ENCODE peak calls at places on chromosomes 4 and X, in ten cellular contexts. B is left ventricle myocardium inferior; Z is H9; A is NT2/D1; L is neural progenitor cell; S is right cardiac atrium; E is CD4-positive, alpha-beta memory T cell; G is endodermal cell; Q is SK-N-SH; W is colonic mucosa. X is an unnamed sample.
A peak's percentile ranks its signal among the peaks of the same experiment; 100 is the strongest.

GRCh38 chr4:101153653-101154052 is 193.7 kb downstream of the PPP3CA start:
- DNase-seq in L (no peak), G (no peak), Q (no peak), S (no peak), E (no peak), Z (no peak), W (no peak), B (no peak), A (no peak), X (no peak)

GRCh38 chr4:26020083-26020668 is 106.2 kb downstream of the SMIM20 start:
- DNase-seq in S (no peak), B (no peak), Q (no peak), A (no peak), E (no peak), L (no peak), G (no peak), W (no peak), Z (no peak), X (peak; percentile 46)

GRCh38 chrX:107684956-107685385 is 56.7 kb downstream of the PRPS1 start:
- DNase-seq in E (no peak), W (peak; percentile 78), S (peak; percentile 78), B (peak; percentile 78), G (peak; percentile 85), Q (no peak), A (no peak), Z (peak; percentile 78), L (no peak), X (peak; percentile 69)

GRCh38 chr4:184053476-184053875 is 148.4 kb downstream of the STOX2 start:
- DNase-seq in B (no peak), Q (no peak), W (peak; percentile 33), A (no peak), G (no peak), S (no peak), Z (no peak), L (no peak), E (no peak), X (no peak)

GRCh38 chr4:97235516-97235915 is 907.8 kb downstream of the STPG2 start:
- DNase-seq in E (no peak), G (peak; percentile 68), Q (peak; percentile 3), Z (peak; percentile 26), W (no peak), S (no peak), B (no peak), L (peak; percentile 86), A (no peak), X (no peak)

GRCh38 chr4:88880501-88881226 is 176.3 kb downstream of the FAM13A start:
- DNase-seq in Z (no peak), G (no peak), W (no peak), E (no peak), A (no peak), L (no peak), B (no peak), Q (no peak), S (no peak), X (no peak)

GRCh38 chr4:102554988-102555387 is 53.8 kb downstream of the NFKB1 start:
- DNase-seq in E (no peak), Q (no peak), S (no peak), L (no peak), W (no peak), Z (no peak), A (no peak), G (no peak), B (no peak), X (no peak)

GRCh38 chr4:118224239-118224829 is 128.5 kb downstream of the PRSS12 start:
- DNase-seq in Z (no peak), G (no peak), B (no peak), L (peak; percentile 67), A (peak; percentile 18), E (no peak), W (no peak), Q (peak; percentile 30), S (no peak), X (peak; percentile 81)

GRCh38 chrX:119391279-119391678 is 7.9 kb upstream of the SLC25A43 start:
- DNase-seq in W (peak; percentile 61), S (no peak), B (no peak), A (no peak), G (no peak), Q (peak; percentile 26), E (no peak), L (no peak), Z (no peak), X (peak; percentile 76)

GRCh38 chr4:147735413-147736301 is 3.8 kb downstream of the ARHGAP10 start:
- DNase-seq in G (no peak), Q (no peak), B (no peak), E (no peak), S (no peak), W (no peak), A (no peak), Z (no peak), L (no peak), X (no peak)

GRCh38 chr4:16078195-16078756 is 5.5 kb downstream of the PROM1 start:
- DNase-seq in G (peak; percentile 46), Q (no peak), L (no peak), S (no peak), B (no peak), Z (no peak), A (no peak), E (no peak), W (no peak), X (no peak)

GRCh38 chrX:1453390-1453783 is 678 bp upstream of the ASMTL start:
- DNase-seq in Q (no peak), W (no peak), Z (no peak), S (no peak), B (no peak), A (no peak), E (peak; percentile 96), G (no peak), L (no peak), X (no peak)

GRCh38 chrX:146090732-146091131 is 273.1 kb downstream of the SLITRK2 start:
- DNase-seq in E (no peak), Z (no peak), L (no peak), W (no peak), A (no peak), B (no peak), Q (no peak), S (no peak), G (no peak), X (no peak)

DNA sequence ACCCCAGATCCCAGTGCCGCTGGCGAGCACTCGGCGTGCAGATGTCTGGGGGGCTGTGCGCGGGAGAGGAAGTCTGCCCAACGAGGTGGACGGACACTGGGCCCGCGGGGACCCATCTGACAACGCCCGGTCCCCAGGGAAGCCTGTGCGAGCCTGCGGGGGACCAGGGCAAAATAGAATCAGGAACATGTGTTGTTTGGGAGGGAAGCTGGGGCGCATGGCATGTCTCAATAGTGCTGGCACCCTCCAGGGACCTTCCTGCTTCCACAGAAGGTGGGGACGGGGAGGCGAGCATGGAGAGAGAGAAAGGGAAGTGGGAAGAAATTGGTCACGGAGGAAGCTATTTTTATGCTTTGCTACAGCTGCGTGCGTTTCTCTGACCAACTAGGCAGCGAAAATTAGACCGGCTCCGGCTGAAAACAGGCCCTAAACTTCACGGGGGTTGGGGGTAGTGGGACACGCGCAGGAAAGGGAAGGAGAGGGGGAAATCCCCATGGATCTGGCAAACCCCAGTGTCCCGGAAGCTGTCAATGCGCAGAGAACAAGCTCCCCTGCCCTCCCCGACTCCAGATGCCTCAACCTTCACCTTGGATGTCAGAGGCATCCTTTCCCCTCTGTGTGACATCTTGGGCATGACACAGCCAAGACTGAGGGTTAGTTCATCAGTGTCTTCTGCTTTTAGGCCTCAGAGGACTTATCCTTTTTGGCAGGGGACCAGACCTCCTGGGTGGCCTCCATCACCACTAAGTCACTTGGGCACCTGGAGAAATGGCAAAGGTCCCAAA is 169.8 kb upstream of the BCOR start:
- DNase-seq in Q (no peak), Z (no peak), E (no peak), W (no peak), S (no peak), A (no peak), L (no peak), B (no peak), G (no peak), X (no peak)
- H3K4me1 ChIP-seq in Q (peaks cover 22% of the 10 kb centered on the region), Z (no peaks in the 10 kb centered on the region), E (peaks cover 10% of the 10 kb centered on the region), W (no peaks in the 10 kb centered on the region), S (peaks cover 11% of the 10 kb centered on the region), A (peaks cover 14% of the 10 kb centered on the region), L (peaks cover 21% of the 10 kb centered on the region), B (peaks cover 19% of the 10 kb centered on the region), G (peaks cover 4% of the 10 kb centered on the region), X (no peaks in the 10 kb centered on the region)

GRCh38 chr4:31325300-31325699 is 605.1 kb downstream of the PCDH7 start:
- DNase-seq in L (no peak), Q (no peak), B (no peak), W (no peak), G (no peak), S (no peak), Z (no peak), E (no peak), A (no peak), X (no peak)
- H3K4me1 ChIP-seq in L (no peaks in the 10 kb centered on the region), Q (no peaks in the 10 kb centered on the region), B (no peaks in the 10 kb centered on the region), W (no peaks in the 10 kb centered on the region), G (no peaks in the 10 kb centered on the region), S (no peaks in the 10 kb centered on the region), Z (no peaks in the 10 kb centered on the region), E (no peaks in the 10 kb centered on the region), A (no peaks in the 10 kb centered on the region), X (no peaks in the 10 kb centered on the region)

DNA sequence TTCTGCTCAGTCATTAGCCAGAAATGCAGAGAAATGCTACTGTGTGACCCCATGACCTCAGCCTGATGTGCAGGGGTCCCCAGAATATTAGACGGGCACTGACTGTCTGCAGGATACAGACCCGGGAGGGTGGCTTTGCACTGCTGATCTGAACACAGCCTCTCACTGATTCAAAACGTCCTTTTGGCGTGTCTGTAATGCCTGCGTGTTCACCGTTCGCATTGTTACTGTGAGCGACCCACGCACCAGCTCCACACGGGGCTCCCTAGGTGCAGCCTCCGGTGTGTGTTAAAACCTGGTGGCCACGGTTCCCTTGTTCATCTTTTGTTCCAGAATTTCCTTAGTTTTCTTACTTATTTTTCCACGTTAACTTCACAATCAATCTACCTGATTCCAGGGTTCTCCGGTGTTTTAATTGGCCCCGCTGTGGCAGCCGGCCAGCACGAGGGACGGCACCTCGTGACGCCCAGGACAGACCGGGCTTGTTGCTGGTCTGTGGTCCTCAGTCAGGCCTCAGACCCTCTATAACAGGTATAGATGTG is 32.0 kb upstream of the SPON2 start:
- DNase-seq in G (no peak), B (no peak), L (no peak), A (no peak), Z (no peak), E (no peak), S (peak; percentile 31), Q (peak; percentile 27), W (peak; percentile 52), X (no peak)
- H3K4me1 ChIP-seq in G (no peaks in the 10 kb centered on the region), B (peaks cover 50% of the 10 kb centered on the region), L (no peaks in the 10 kb centered on the region), A (peaks cover 23% of the 10 kb centered on the region), Z (no peaks in the 10 kb centered on the region), E (peaks cover 62% of the 10 kb centered on the region), S (peaks cover 12% of the 10 kb centered on the region), Q (peaks cover 50% of the 10 kb centered on the region), W (peaks cover 36% of the 10 kb centered on the region), X (peaks cover 42% of the 10 kb centered on the region)

DNA sequence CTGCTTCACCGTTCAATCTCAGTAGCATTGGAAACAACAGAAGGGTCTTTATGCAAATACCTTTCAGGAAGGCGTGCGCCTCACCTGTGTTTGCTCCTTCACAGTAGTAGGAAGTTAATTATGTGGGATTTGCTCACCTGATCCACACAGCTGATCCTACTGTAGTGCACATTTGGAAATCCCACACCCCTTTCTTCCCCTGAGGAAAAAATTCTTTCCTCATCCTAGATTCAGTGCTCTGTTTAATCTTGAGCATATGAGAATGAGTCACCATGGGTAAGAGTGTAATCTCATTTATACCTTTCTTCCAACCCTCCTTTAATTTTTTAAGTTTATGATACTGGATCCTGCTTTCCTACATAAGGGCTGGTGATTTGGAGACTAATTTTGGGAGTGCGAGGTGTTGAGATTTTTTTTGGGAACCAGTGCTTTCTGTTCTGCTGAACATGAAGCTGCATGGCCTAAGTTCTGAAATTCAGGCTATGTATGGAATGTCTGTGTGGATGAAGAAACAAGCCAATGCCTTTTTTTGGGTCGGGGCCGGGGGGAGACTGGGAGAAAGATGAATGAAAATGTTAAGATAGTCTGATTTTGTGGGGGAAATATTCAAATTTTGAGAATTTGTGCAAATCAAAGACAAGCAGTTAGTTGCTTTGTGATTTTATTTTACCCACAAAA is 19.0 kb downstream of the GAB1 start:
- DNase-seq in G (no peak), Z (no peak), S (no peak), A (no peak), W (no peak), B (no peak), E (no peak), Q (no peak), L (no peak), X (no peak)
- H3K4me1 ChIP-seq in G (peaks cover 6% of the 10 kb centered on the region), Z (peaks cover 13% of the 10 kb centered on the region), S (peaks cover 10% of the 10 kb centered on the region), A (no peaks in the 10 kb centered on the region), W (peaks cover 7% of the 10 kb centered on the region), B (no peaks in the 10 kb centered on the region), E (peaks cover 15% of the 10 kb centered on the region), Q (peaks cover 32% of the 10 kb centered on the region), L (peaks cover 16% of the 10 kb centered on the region), X (peaks cover 2% of the 10 kb centered on the region)

X was measured in Karpas-422.